ENCODE peak calls at places on chromosome 15, in seven cellular contexts. B is AG04449, M is epithelial cell of esophagus, F is cardiac fibroblast, J is neural progenitor cell, O is upper lobe of right lung, S is uterus. L is an unnamed sample.

GRCh38 chr15:60572462-60573214 is 93.7 kb upstream of the ICE2 start:
- DNase-seq in B (no peak), M (no peak), F (no peak), J (no peak), O (no peak), S (no peak), L (no peak)

GRCh38 chr15:24848050-24848449 is 106.7 kb upstream of the SNRPN start:
- DNase-seq in B (no peak), M (peak), F (peak), J (peak), O (no peak), S (no peak), L (no peak)

GRCh38 chr15:36186376-36186775 is 393.1 kb upstream of the CDIN1 start:
- DNase-seq in B (no peak), M (no peak), F (no peak), J (no peak), O (no peak), S (no peak), L (no peak)

GRCh38 chr15:27124287-27124830 is 153.4 kb downstream of the GABRG3 start:
- DNase-seq in B (no peak), M (no peak), F (no peak), J (no peak), O (no peak), S (no peak), L (no peak)

GRCh38 chr15:27414168-27414870 is 443.3 kb downstream of the GABRG3 start:
- DNase-seq in B (no peak), M (peak), F (no peak), J (peak), O (no peak), S (no peak), L (no peak)

GRCh38 chr15:91049378-91050127 is 27.2 kb upstream of the VPS33B start:
- DNase-seq in B (no peak), M (peak), F (peak), J (peak), O (no peak), S (peak), L (peak)

GRCh38 chr15:28001641-28002040 is 97.5 kb downstream of the OCA2 start:
- DNase-seq in B (no peak), M (no peak), F (no peak), J (no peak), O (no peak), S (no peak), L (no peak)

GRCh38 chr15:75114796-75115195 is 86.9 kb upstream of the C15orf39 start:
- DNase-seq in B (no peak), M (no peak), F (peak), J (no peak), O (no peak), S (no peak), L (no peak)

GRCh38 chr15:58608129-58608590 is 141.3 kb downstream of the ADAM10 start:
- DNase-seq in B (peak), M (peak), F (peak), J (no peak), O (no peak), S (no peak), L (no peak)

GRCh38 chr15:28113426-28114113 is 14.5 kb upstream of the OCA2 start:
- DNase-seq in B (no peak), M (no peak), F (no peak), J (no peak), O (peak), S (no peak), L (no peak)

GRCh38 chr15:74128785-74129350 is 1.5 kb upstream of the ISLR2 start:
- DNase-seq in B (no peak), M (no peak), F (no peak), J (peak), O (no peak), S (no peak), L (no peak)

GRCh38 chr15:47737424-47737823 is 20.1 kb downstream of the SEMA6D start:
- DNase-seq in B (no peak), M (no peak), F (peak), J (no peak), O (no peak), S (no peak), L (no peak)

GRCh38 chr15:85504739-85505676 is 124.6 kb downstream of the AKAP13 start:
- DNase-seq in B (no peak), M (peak), F (peak), J (peak), O (no peak), S (peak), L (no peak)

GRCh38 chr15:74209997-74210573 is 7.5 kb upstream of the STRA6 start:
- DNase-seq in B (no peak), M (peak), F (peak), J (no peak), O (no peak), S (no peak), L (peak)

GRCh38 chr15:71532994-71533393 is 277.4 kb upstream of the NR2E3 start:
- DNase-seq in B (no peak), M (peak), F (peak), J (peak), O (no peak), S (no peak), L (no peak)

GRCh38 chr15:41934843-41935242 is 37.5 kb downstream of the EHD4 start:
- DNase-seq in B (no peak), M (peak), F (no peak), J (no peak), O (no peak), S (no peak), L (no peak)

GRCh38 chr15:90885432-90886290 is 1.4 kb downstream of the FES start:
- DNase-seq in B (no peak), M (peak), F (peak), J (peak), O (peak), S (peak), L (no peak)

GRCh38 chr15:71680079-71680461 is 130.3 kb upstream of the NR2E3 start:
- DNase-seq in B (no peak), M (peak), F (no peak), J (no peak), O (no peak), S (no peak), L (no peak)

GRCh38 chr15:67080118-67080899 is 14.9 kb downstream of the SMAD3 start:
- DNase-seq in B (no peak), M (no peak), F (peak), J (no peak), O (peak), S (no peak), L (peak)

GRCh38 chr15:67082007-67082536 is 16.7 kb downstream of the SMAD3 start:
- DNase-seq in B (no peak), M (no peak), F (no peak), J (no peak), O (no peak), S (no peak), L (no peak)

GRCh38 chr15:67083135-67083766 is 17.8 kb downstream of the SMAD3 start:
- DNase-seq in B (no peak), M (no peak), F (peak), J (no peak), O (no peak), S (no peak), L (no peak)

GRCh38 chr15:67079361-67079760 is 14.0 kb downstream of the SMAD3 start:
- DNase-seq in B (no peak), M (peak), F (no peak), J (no peak), O (no peak), S (no peak), L (no peak)

DNA sequence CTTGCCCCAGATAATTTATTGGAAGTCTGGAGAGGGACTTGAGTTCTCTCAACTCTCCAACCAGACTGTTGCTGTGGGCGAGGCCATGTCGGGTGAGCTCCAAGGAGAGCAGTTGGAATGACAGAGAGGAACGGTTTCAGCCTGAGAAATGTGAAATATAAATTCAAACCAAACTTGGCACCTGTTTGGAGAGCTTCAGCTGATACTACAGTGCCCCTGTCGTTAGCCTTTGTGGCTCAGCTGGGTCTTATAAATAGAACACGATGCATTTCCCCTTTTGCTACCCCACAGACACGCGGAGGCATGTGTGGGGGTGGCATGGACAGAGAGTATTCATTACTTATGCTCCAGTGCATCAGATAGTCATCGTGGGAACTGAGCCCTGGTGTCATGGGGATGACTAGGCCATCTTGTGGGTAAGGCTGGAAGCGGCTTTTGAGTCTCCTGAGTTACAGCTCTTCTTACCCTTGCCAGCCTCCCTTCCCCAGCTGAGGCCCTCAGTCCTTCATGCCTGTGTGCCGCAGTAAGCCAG is 15.6 kb downstream of the SMAD3 start:
- DNase-seq in B (no peak), M (peak), F (peak), J (no peak), O (peak), S (peak), L (peak)
- H3K4me3 ChIP-seq in B (no peak), M (no peak), F (no peak), J (no peak), O (no peak), S (no peak), L (peak)

GRCh38 chr15:52256366-52256765 is 39.2 kb downstream of the MYO5C start:
- DNase-seq in B (no peak), M (peak), F (peak), J (peak), O (no peak), S (peak), L (no peak)
- TF ChIP-seq CTCF in B (peak), M (peak), F (peak), J (peak), O (peak), S (peak), L (peak)

DNA sequence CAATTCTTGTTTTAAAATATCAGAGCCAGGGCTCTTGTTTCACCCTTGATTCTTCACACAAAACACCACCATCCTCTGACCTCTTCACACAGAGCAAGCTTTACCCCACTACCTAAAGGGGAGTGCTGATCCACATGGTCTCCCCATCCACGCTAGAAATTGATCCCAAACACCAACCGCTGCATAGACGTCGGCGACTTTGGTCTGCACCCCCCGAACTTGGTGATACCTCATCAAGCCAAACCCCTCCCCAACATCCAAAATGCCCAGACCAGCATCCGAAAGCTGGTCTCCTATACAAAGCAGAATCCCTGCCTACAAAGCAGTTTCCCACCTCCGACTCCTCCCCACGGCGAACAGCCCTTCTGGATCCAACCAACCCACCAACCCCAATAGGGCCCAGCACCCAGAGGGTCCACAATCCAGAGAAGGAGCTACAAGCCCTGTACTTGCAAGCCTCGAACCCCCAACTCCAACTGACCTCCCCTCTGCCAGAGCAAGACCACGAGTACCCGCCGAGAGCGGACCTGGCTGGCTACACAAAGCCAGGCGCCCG is 25.8 kb upstream of the MTHFS start:
- DNase-seq in B (no peak), M (peak), F (no peak), J (no peak), O (no peak), S (no peak), L (no peak)
- H3K4me3 ChIP-seq in B (peak), M (peak), F (peak), J (peak), O (peak), S (peak), L (peak)

GRCh38 chr15:56811586-56811985 is 78.3 kb upstream of the ZNF280D start:
- DNase-seq in B (no peak), M (no peak), F (no peak), J (no peak), O (no peak), S (no peak), L (no peak)
- TF ChIP-seq CTCF in B (no peak), M (no peak), F (no peak), J (no peak), O (no peak), S (no peak), L (no peak)

GRCh38 chr15:78307977-78308376 is 8.6 kb upstream of the SKIC8 start:
- DNase-seq in B (no peak), M (no peak), F (no peak), J (no peak), O (no peak), S (no peak), L (no peak)

GRCh38 chr15:78306176-78306774 is 6.9 kb upstream of the SKIC8 start:
- DNase-seq in B (no peak), M (no peak), F (peak), J (no peak), O (no peak), S (no peak), L (no peak)

GRCh38 chr15:78304487-78305413 is 5.3 kb upstream of the SKIC8 start:
- DNase-seq in B (no peak), M (no peak), F (no peak), J (no peak), O (no peak), S (no peak), L (peak)

GRCh38 chr15:78311292-78311691 is 11.9 kb upstream of the SKIC8 start:
- DNase-seq in B (no peak), M (no peak), F (no peak), J (no peak), O (no peak), S (no peak), L (no peak)

GRCh38 chr15:78308422-78309021 is 9.1 kb upstream of the SKIC8 start:
- DNase-seq in B (no peak), M (peak), F (peak), J (peak), O (peak), S (no peak), L (no peak)
- H3K4me3 ChIP-seq in B (no peak), M (no peak), F (no peak), J (no peak), O (no peak), S (no peak), L (no peak)

GRCh38 chr15:88863412-88863811 is 31.9 kb downstream of the HAPLN3 start:
- DNase-seq in B (no peak), M (no peak), F (no peak), J (no peak), O (no peak), S (no peak), L (no peak)
- TF ChIP-seq CTCF in B (no peak), M (no peak), F (no peak), J (no peak), O (no peak), S (no peak), L (no peak)

GRCh38 chr15:54082836-54083492 is 104.7 kb downstream of the UNC13C start:
- DNase-seq in B (no peak), M (peak), F (peak), J (peak), O (no peak), S (no peak), L (no peak)
- H3K4me3 ChIP-seq in B (no peak), M (no peak), F (no peak), J (no peak), O (no peak), S (no peak), L (no peak)

DNA sequence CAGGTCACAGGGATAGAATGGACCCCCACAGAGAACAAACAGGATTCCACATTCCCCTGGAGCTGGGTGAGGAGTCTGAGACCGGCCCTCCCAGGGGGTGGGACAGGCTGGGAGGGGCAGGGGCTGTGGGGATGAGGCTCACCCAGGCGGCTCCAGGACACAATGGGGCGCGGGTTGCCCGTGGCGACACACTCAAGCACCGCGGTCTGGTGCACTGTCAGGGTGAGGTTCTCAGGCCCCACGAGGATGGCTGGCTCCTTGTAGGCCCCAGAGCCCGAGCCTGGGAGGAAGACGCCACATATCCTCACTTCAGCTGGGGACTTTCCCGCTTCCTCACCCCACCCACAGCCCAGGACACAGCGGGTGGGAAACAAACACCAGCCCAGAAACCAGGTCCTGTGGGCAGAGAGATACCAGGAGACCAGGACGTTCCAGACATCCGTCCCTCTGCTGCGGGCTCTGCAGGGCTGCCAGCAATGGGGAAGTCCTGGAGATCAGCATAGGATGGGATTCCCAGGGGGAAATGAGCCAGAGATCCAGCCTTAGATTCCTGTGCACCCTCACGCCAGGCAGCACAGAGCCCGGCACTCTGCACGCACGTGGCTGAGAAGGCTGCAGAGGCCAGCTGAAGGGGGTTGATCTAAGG is 30.2 kb downstream of the RNU5B-1 start:
- DNase-seq in B (no peak), M (no peak), F (no peak), J (peak), O (no peak), S (no peak), L (no peak)
- TF ChIP-seq CTCF in B (no peak), M (no peak), F (no peak), J (no peak), O (no peak), S (no peak), L (no peak)

L was measured in retinal pigment epithelial cell.